ENCODE peak calls at places on chromosomes 12 and 14, in six cellular contexts. N, K, X, S, M and A are unnamed samples.

GRCh38 chr12:6957741-6958608 is 6.8 kb downstream of the PTPN6 start:
- DNase-seq in N (no peak), K (no peak), X (no peak), S (no peak), M (no peak), A (no peak)

GRCh38 chr12:32896438-32897275 is at the start of gene PKP2:
- DNase-seq in N (no peak), K (no peak), X (peak), S (peak), M (peak), A (peak)

GRCh38 chr12:96412431-96412830 is 12.2 kb upstream of the CDK17 start:
- DNase-seq in N (no peak), K (no peak), X (no peak), S (no peak), M (no peak), A (no peak)

GRCh38 chr12:108374596-108375320 is 35.6 kb upstream of the CMKLR1 start:
- DNase-seq in N (no peak), K (no peak), X (peak), S (no peak), M (no peak), A (no peak)

GRCh38 chr14:104527857-104528459 is 51.6 kb upstream of the C14orf180 start:
- DNase-seq in N (no peak), K (no peak), X (no peak), S (no peak), M (no peak), A (no peak)

GRCh38 chr12:78338054-78338785 is 507.5 kb downstream of the NAV3 start:
- DNase-seq in N (no peak), K (no peak), X (no peak), S (no peak), M (no peak), A (no peak)

GRCh38 chr14:74671789-74672188 is 41.1 kb downstream of the AREL1 start:
- DNase-seq in N (no peak), K (no peak), X (peak), S (peak), M (no peak), A (no peak)

GRCh38 chr12:27618836-27619235 is 77.4 kb upstream of the REP15 start:
- DNase-seq in N (no peak), K (no peak), X (peak), S (no peak), M (no peak), A (no peak)

GRCh38 chr14:91368681-91369416 is 48.8 kb downstream of the CCDC88C start:
- DNase-seq in N (no peak), K (peak), X (no peak), S (no peak), M (no peak), A (no peak)

GRCh38 chr12:64147860-64148259 is 74.2 kb downstream of the KICS2 start:
- DNase-seq in N (no peak), K (no peak), X (peak), S (no peak), M (no peak), A (no peak)

GRCh38 chr14:38481939-38482678 is 226.2 kb upstream of the CLEC14A start:
- DNase-seq in N (peak), K (no peak), X (peak), S (peak), M (peak), A (no peak)

GRCh38 chr14:30194769-30195168 is 267.1 kb upstream of the PRKD1 start:
- DNase-seq in N (peak), K (no peak), X (peak), S (peak), M (no peak), A (no peak)

GRCh38 chr12:122788387-122788786 is 14.0 kb downstream of the CCDC62 start:
- DNase-seq in N (no peak), K (no peak), X (peak), S (peak), M (peak), A (no peak)

GRCh38 chr12:52759695-52760094 is 17.4 kb downstream of the KRT76 start:
- DNase-seq in N (no peak), K (no peak), X (no peak), S (no peak), M (peak), A (no peak)

GRCh38 chr12:89225401-89225800 is 126.9 kb downstream of the DUSP6 start:
- DNase-seq in N (peak), K (no peak), X (no peak), S (peak), M (peak), A (no peak)

GRCh38 chr12:94676011-94676709 is 25.8 kb upstream of the TMCC3 start:
- DNase-seq in N (no peak), K (no peak), X (peak), S (no peak), M (peak), A (no peak)

GRCh38 chr14:85572845-85573244 is 42.9 kb downstream of the FLRT2 start:
- DNase-seq in N (peak), K (no peak), X (peak), S (peak), M (no peak), A (no peak)

GRCh38 chr12:93982847-93983315 is 165.5 kb upstream of the PLXNC1 start:
- DNase-seq in N (peak), K (no peak), X (peak), S (peak), M (peak), A (no peak)

GRCh38 chr12:100868487-100868886 is 73.9 kb downstream of the ANO4 start:
- DNase-seq in N (no peak), K (no peak), X (peak), S (peak), M (no peak), A (no peak)

GRCh38 chr14:69879175-69880047 is at the start of gene SMOC1:
- DNase-seq in N (no peak), K (no peak), X (peak), S (peak), M (peak), A (peak)

GRCh38 chr12:111102062-111102735 is 181.8 kb upstream of the MYL2 start:
- DNase-seq in N (no peak), K (peak), X (no peak), S (peak), M (no peak), A (no peak)

GRCh38 chr12:78470354-78471195 is 394.0 kb upstream of the SYT1 start:
- DNase-seq in N (peak), K (peak), X (peak), S (peak), M (peak), A (peak)

GRCh38 chr14:102013669-102014200 is 49.4 kb downstream of the DYNC1H1 start:
- DNase-seq in N (no peak), K (no peak), X (no peak), S (no peak), M (no peak), A (no peak)

GRCh38 chr14:91509878-91510170 is 286 bp downstream of the PPP4R3A start:
- DNase-seq in N (no peak), K (no peak), X (no peak), S (no peak), M (no peak), A (peak)

GRCh38 chr12:42744539-42745156 is 155.1 kb upstream of the PRICKLE1 start:
- DNase-seq in N (no peak), K (no peak), X (peak), S (peak), M (no peak), A (no peak)

GRCh38 chr12:130307859-130308258 is 29.8 kb upstream of the PIWIL1 start:
- DNase-seq in N (no peak), K (no peak), X (no peak), S (no peak), M (peak), A (no peak)

GRCh38 chr14:99426796-99427346 is 53.8 kb downstream of the SETD3 start:
- DNase-seq in N (peak), K (no peak), X (no peak), S (no peak), M (no peak), A (no peak)

GRCh38 chr14:99432491-99432890 is 48.2 kb downstream of the SETD3 start:
- DNase-seq in N (no peak), K (peak), X (no peak), S (no peak), M (no peak), A (peak)

GRCh38 chr14:99427632-99428315 is 52.9 kb downstream of the SETD3 start:
- DNase-seq in N (peak), K (no peak), X (peak), S (peak), M (no peak), A (no peak)

GRCh38 chr14:99426265-99426664 is 54.4 kb downstream of the SETD3 start:
- DNase-seq in N (no peak), K (peak), X (no peak), S (no peak), M (no peak), A (no peak)

DNA sequence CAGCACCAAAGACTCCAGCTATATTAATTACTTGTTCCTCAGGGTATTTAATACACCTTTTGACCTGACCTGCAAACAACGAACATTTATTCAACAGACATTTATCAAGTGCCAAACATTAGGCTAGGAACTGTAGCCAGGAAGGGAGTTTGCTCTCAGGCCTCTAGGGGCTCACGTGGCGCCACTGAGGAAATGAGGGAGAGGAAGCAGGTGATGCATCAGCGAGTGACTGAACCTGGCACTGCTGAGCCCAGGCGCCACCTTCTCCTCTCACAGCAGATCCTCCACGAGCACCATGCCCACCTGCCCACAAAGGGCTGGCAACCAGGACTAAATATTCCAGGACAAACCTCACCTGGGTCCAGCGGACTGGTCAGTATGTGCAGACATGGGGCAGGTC is 50.2 kb downstream of the SETD3 start:
- DNase-seq in N (no peak), K (peak), X (no peak), S (peak), M (peak), A (peak)
- TF ChIP-seq CTCF in N (peak), K (peak), X (peak), S (no peak), M (peak), A (peak)

GRCh38 chr12:120669055-120669828 is 17.7 kb upstream of the MLEC start:
- DNase-seq in N (no peak), K (peak), X (peak), S (peak), M (peak), A (peak)

GRCh38 chr12:120674172-120674571 is 12.8 kb upstream of the MLEC start:
- DNase-seq in N (no peak), K (peak), X (no peak), S (no peak), M (no peak), A (no peak)

GRCh38 chr12:120668091-120668796 is 18.7 kb upstream of the MLEC start:
- DNase-seq in N (no peak), K (no peak), X (no peak), S (no peak), M (no peak), A (peak)

GRCh38 chr12:120668797-120669054 is 18.2 kb upstream of the MLEC start:
- DNase-seq in N (no peak), K (no peak), X (no peak), S (no peak), M (no peak), A (no peak)

DNA sequence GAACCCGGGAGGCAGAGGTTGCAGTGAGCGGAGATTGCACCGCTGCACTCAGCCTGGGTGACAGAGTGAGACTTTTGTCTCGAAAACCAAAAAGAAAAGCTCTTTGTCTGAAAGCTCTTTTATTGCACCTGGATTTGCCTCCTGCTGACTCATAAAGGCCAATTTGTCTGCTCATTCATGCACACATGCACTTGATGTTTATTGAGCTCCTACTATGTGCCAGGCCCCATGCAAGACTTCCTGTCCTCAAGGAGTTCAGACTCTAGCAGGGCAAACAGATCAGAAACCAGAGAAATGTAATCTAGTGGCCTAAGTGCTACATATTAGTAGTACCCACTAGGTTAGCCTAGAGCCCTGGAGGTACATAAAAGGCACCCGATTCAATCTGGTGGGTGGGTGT is 16.3 kb upstream of the MLEC start:
- DNase-seq in N (no peak), K (peak), X (no peak), S (no peak), M (no peak), A (no peak)
- TF ChIP-seq CTCF in N (no peak), K (no peak), X (no peak), S (no peak), M (no peak), A (no peak)

GRCh38 chr12:38998887-38999482 is 93.6 kb upstream of the CPNE8 start:
- DNase-seq in N (peak), K (no peak), X (no peak), S (no peak), M (no peak), A (peak)
- TF ChIP-seq CTCF in N (no peak), K (no peak), X (no peak), S (no peak), M (no peak), A (no peak)

GRCh38 chr14:95408731-95409471 is 89.2 kb upstream of the CLMN start:
- DNase-seq in N (no peak), K (no peak), X (no peak), S (no peak), M (no peak), A (no peak)

GRCh38 chr14:95413289-95414215 is 93.8 kb upstream of the CLMN start:
- DNase-seq in N (no peak), K (no peak), X (no peak), S (no peak), M (no peak), A (no peak)

GRCh38 chr14:95409472-95410307 is 90.0 kb upstream of the CLMN start:
- DNase-seq in N (no peak), K (no peak), X (no peak), S (no peak), M (no peak), A (peak)

GRCh38 chr14:95407342-95407741 is 87.6 kb upstream of the CLMN start:
- DNase-seq in N (no peak), K (no peak), X (no peak), S (no peak), M (no peak), A (no peak)

GRCh38 chr14:95410838-95411237 is 91.1 kb upstream of the CLMN start:
- DNase-seq in N (no peak), K (no peak), X (no peak), S (no peak), M (no peak), A (no peak)
- TF ChIP-seq CTCF in N (no peak), K (no peak), X (no peak), S (no peak), M (no peak), A (no peak)

DNA sequence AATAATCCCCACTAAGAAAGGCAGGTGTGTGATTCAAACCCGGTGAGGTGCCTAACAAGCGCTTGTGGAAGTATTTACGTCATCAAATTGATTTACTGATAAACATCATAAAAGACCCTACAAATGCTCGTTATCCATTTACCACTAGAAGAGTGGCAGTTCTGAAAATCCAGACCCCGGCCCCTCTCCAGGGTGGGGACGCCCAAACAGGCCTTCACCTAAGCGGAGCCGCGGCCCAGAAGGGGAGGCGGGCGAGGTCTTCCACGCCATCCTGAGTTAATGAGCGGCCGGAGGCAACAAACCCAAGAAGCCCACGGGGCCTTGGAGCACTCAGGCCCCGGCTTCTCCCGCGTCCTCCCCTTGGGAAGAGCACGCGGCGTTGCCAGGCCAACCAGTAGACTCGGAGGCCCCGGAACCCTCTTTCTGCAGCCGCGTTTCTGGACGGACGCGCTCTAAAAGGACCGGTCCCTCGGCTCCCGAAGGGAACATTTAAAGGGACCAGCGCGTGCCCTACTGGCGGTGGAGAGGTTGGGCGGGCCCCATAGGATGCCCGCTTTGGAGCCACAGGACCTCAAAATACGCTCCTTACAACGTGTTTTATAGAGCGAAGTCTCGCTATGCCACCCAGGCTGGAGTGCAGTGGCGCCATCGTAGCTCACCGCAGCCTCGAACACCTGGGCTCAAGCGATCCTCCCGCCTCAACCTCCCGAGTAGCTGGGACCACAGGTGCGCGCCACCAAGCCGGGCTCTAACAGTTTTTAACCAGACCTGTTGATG is 3.5 kb downstream of the PTPN21 start:
- DNase-seq in N (no peak), K (no peak), X (peak), S (peak), M (peak), A (peak)
- TF ChIP-seq CTCF in N (peak), K (no peak), X (peak), S (peak), M (peak), A (peak)

GRCh38 chr14:25032092-25032784 is 17.7 kb downstream of the STXBP6 start:
- DNase-seq in N (no peak), K (peak), X (no peak), S (no peak), M (peak), A (no peak)
- TF ChIP-seq CTCF in N (peak), K (peak), X (peak), S (peak), M (peak), A (peak)